ENCODE peak calls at places on chromosomes 5 and 9, in seven cellular contexts. One of them, this sample, is unnamed.

GRCh38 chr9:122099271-122099869 is 6.3 kb upstream of the TTLL11 start:
- DNase-seq in PC-3: peak
- DNase-seq in EL: peak
- DNase-seq in cardiac fibroblast: peak
- DNase-seq in iPS DF 19.7: no peak
- DNase-seq in glutamatergic neuron: peak
- DNase-seq in ELR: peak
- DNase-seq in this sample: peak

GRCh38 chr9:77922587-77922986 is 109.0 kb downstream of the GNAQ start:
- DNase-seq in ELR: no peak
- DNase-seq in iPS DF 19.7: no peak
- DNase-seq in EL: no peak
- DNase-seq in cardiac fibroblast: peak
- DNase-seq in PC-3: no peak
- DNase-seq in glutamatergic neuron: no peak
- DNase-seq in this sample: no peak

GRCh38 chr5:73938280-73938937 is 312.4 kb downstream of the ARHGEF28 start:
- DNase-seq in ELR: peak
- DNase-seq in iPS DF 19.7: no peak
- DNase-seq in PC-3: peak
- DNase-seq in EL: peak
- DNase-seq in glutamatergic neuron: no peak
- DNase-seq in cardiac fibroblast: peak
- DNase-seq in this sample: no peak

GRCh38 chr5:147348046-147348445 is 113.2 kb downstream of the STK32A start:
- DNase-seq in glutamatergic neuron: no peak
- DNase-seq in EL: no peak
- DNase-seq in iPS DF 19.7: no peak
- DNase-seq in cardiac fibroblast: peak
- DNase-seq in PC-3: peak
- DNase-seq in ELR: no peak
- DNase-seq in this sample: no peak

GRCh38 chr9:128998462-128998861 is 29.7 kb downstream of the SH3GLB2 start:
- DNase-seq in iPS DF 19.7: no peak
- DNase-seq in glutamatergic neuron: no peak
- DNase-seq in PC-3: no peak
- DNase-seq in ELR: no peak
- DNase-seq in cardiac fibroblast: no peak
- DNase-seq in EL: no peak
- DNase-seq in this sample: no peak

GRCh38 chr9:83509372-83509771 is 28.8 kb downstream of the FRMD3 start:
- DNase-seq in PC-3: no peak
- DNase-seq in EL: peak
- DNase-seq in cardiac fibroblast: peak
- DNase-seq in ELR: no peak
- DNase-seq in glutamatergic neuron: no peak
- DNase-seq in iPS DF 19.7: no peak
- DNase-seq in this sample: no peak

GRCh38 chr9:70484232-70485130 is 70.0 kb upstream of the KLF9 start:
- DNase-seq in iPS DF 19.7: peak
- DNase-seq in cardiac fibroblast: peak
- DNase-seq in PC-3: peak
- DNase-seq in ELR: peak
- DNase-seq in glutamatergic neuron: no peak
- DNase-seq in EL: peak
- DNase-seq in this sample: no peak

GRCh38 chr5:169222934-169223594 is 77.9 kb downstream of the SLIT3 start:
- DNase-seq in PC-3: no peak
- DNase-seq in EL: no peak
- DNase-seq in ELR: no peak
- DNase-seq in iPS DF 19.7: no peak
- DNase-seq in glutamatergic neuron: no peak
- DNase-seq in cardiac fibroblast: no peak
- DNase-seq in this sample: no peak

GRCh38 chr5:33241826-33242225 is 198.9 kb upstream of the TARS1 start:
- DNase-seq in iPS DF 19.7: no peak
- DNase-seq in glutamatergic neuron: no peak
- DNase-seq in ELR: no peak
- DNase-seq in EL: no peak
- DNase-seq in PC-3: no peak
- DNase-seq in cardiac fibroblast: no peak
- DNase-seq in this sample: no peak

GRCh38 chr5:113202904-113203716 is 226.5 kb downstream of the DCP2 start:
- DNase-seq in EL: no peak
- DNase-seq in PC-3: no peak
- DNase-seq in ELR: no peak
- DNase-seq in cardiac fibroblast: peak
- DNase-seq in glutamatergic neuron: peak
- DNase-seq in iPS DF 19.7: no peak
- DNase-seq in this sample: peak

GRCh38 chr5:112604741-112605390 is 132.8 kb upstream of the APC start:
- DNase-seq in ELR: peak
- DNase-seq in glutamatergic neuron: no peak
- DNase-seq in EL: no peak
- DNase-seq in PC-3: peak
- DNase-seq in iPS DF 19.7: no peak
- DNase-seq in cardiac fibroblast: no peak
- DNase-seq in this sample: no peak

GRCh38 chr9:129462360-129462759 is 158.5 kb downstream of the C9orf50 start:
- DNase-seq in cardiac fibroblast: no peak
- DNase-seq in glutamatergic neuron: no peak
- DNase-seq in EL: no peak
- DNase-seq in PC-3: no peak
- DNase-seq in iPS DF 19.7: no peak
- DNase-seq in ELR: no peak
- DNase-seq in this sample: no peak

GRCh38 chr5:78621269-78621871 is 27.2 kb downstream of the LHFPL2 start:
- DNase-seq in glutamatergic neuron: no peak
- DNase-seq in EL: no peak
- DNase-seq in cardiac fibroblast: no peak
- DNase-seq in PC-3: no peak
- DNase-seq in iPS DF 19.7: no peak
- DNase-seq in ELR: no peak
- DNase-seq in this sample: no peak

GRCh38 chr9:98807070-98807810 is at the start of gene GALNT12:
- DNase-seq in iPS DF 19.7: no peak
- DNase-seq in ELR: peak
- DNase-seq in cardiac fibroblast: no peak
- DNase-seq in EL: peak
- DNase-seq in PC-3: no peak
- DNase-seq in glutamatergic neuron: peak
- DNase-seq in this sample: no peak

GRCh38 chr9:133510926-133511505 is 13.7 kb downstream of the MYMK start:
- DNase-seq in cardiac fibroblast: no peak
- DNase-seq in glutamatergic neuron: no peak
- DNase-seq in EL: no peak
- DNase-seq in ELR: no peak
- DNase-seq in iPS DF 19.7: no peak
- DNase-seq in PC-3: no peak
- DNase-seq in this sample: no peak

GRCh38 chr5:89929173-89929572 is 480.4 kb downstream of the CETN3 start:
- DNase-seq in ELR: peak
- DNase-seq in EL: no peak
- DNase-seq in glutamatergic neuron: no peak
- DNase-seq in iPS DF 19.7: no peak
- DNase-seq in cardiac fibroblast: peak
- DNase-seq in PC-3: no peak
- DNase-seq in this sample: no peak

GRCh38 chr9:82532504-82532903 is 530.4 kb downstream of the RASEF start:
- DNase-seq in ELR: no peak
- DNase-seq in EL: peak
- DNase-seq in PC-3: peak
- DNase-seq in cardiac fibroblast: peak
- DNase-seq in glutamatergic neuron: no peak
- DNase-seq in iPS DF 19.7: no peak
- DNase-seq in this sample: no peak

GRCh38 chr5:171581756-171582155 is 162.3 kb downstream of the FGF18 start:
- DNase-seq in glutamatergic neuron: no peak
- DNase-seq in PC-3: no peak
- DNase-seq in cardiac fibroblast: no peak
- DNase-seq in ELR: no peak
- DNase-seq in iPS DF 19.7: no peak
- DNase-seq in EL: no peak
- DNase-seq in this sample: no peak

GRCh38 chr5:95007953-95008596 is 276.8 kb downstream of the MCTP1 start:
- DNase-seq in iPS DF 19.7: no peak
- DNase-seq in cardiac fibroblast: no peak
- DNase-seq in EL: no peak
- DNase-seq in glutamatergic neuron: no peak
- DNase-seq in ELR: no peak
- DNase-seq in PC-3: no peak
- DNase-seq in this sample: no peak

GRCh38 chr9:34454571-34455065 is 3.8 kb downstream of the FAM219A start:
- DNase-seq in EL: peak
- DNase-seq in ELR: peak
- DNase-seq in PC-3: peak
- DNase-seq in cardiac fibroblast: peak
- DNase-seq in glutamatergic neuron: peak
- DNase-seq in iPS DF 19.7: no peak
- DNase-seq in this sample: no peak

GRCh38 chr9:80040457-80040856 is 468.7 kb downstream of the TLE4 start:
- DNase-seq in ELR: no peak
- DNase-seq in PC-3: no peak
- DNase-seq in EL: no peak
- DNase-seq in cardiac fibroblast: no peak
- DNase-seq in glutamatergic neuron: no peak
- DNase-seq in iPS DF 19.7: no peak
- DNase-seq in this sample: no peak

GRCh38 chr9:131739988-131740648 is at the start of gene RAPGEF1:
- DNase-seq in PC-3: peak
- DNase-seq in cardiac fibroblast: no peak
- DNase-seq in ELR: peak
- DNase-seq in EL: peak
- DNase-seq in iPS DF 19.7: no peak
- DNase-seq in glutamatergic neuron: peak
- DNase-seq in this sample: peak

GRCh38 chr5:67619235-67619634 is 422.6 kb upstream of the CD180 start:
- DNase-seq in EL: no peak
- DNase-seq in PC-3: no peak
- DNase-seq in glutamatergic neuron: no peak
- DNase-seq in iPS DF 19.7: no peak
- DNase-seq in ELR: no peak
- DNase-seq in cardiac fibroblast: no peak
- DNase-seq in this sample: no peak

GRCh38 chr9:125829743-125830142 is 82.6 kb downstream of the PBX3 start:
- DNase-seq in ELR: no peak
- DNase-seq in EL: no peak
- DNase-seq in cardiac fibroblast: peak
- DNase-seq in iPS DF 19.7: no peak
- DNase-seq in glutamatergic neuron: no peak
- DNase-seq in PC-3: no peak
- DNase-seq in this sample: no peak

GRCh38 chr5:76358-77169 is 15.4 kb upstream of the PLEKHG4B start:
- DNase-seq in PC-3: no peak
- DNase-seq in ELR: no peak
- DNase-seq in iPS DF 19.7: no peak
- DNase-seq in cardiac fibroblast: no peak
- DNase-seq in EL: no peak
- DNase-seq in glutamatergic neuron: peak
- DNase-seq in this sample: no peak

GRCh38 chr9:132404228-132404881 is 2.3 kb downstream of the TTF1 start:
- DNase-seq in EL: no peak
- DNase-seq in cardiac fibroblast: peak
- DNase-seq in iPS DF 19.7: no peak
- DNase-seq in glutamatergic neuron: no peak
- DNase-seq in PC-3: no peak
- DNase-seq in ELR: no peak
- DNase-seq in this sample: no peak

GRCh38 chr9:130276121-130276520 is 10.6 kb downstream of the HMCN2 start:
- DNase-seq in ELR: peak
- DNase-seq in cardiac fibroblast: peak
- DNase-seq in glutamatergic neuron: no peak
- DNase-seq in PC-3: peak
- DNase-seq in EL: peak
- DNase-seq in iPS DF 19.7: no peak
- DNase-seq in this sample: no peak

GRCh38 chr5:159071382-159071781 is 28.3 kb downstream of the EBF1 start:
- DNase-seq in PC-3: no peak
- DNase-seq in iPS DF 19.7: no peak
- DNase-seq in glutamatergic neuron: no peak
- DNase-seq in EL: no peak
- DNase-seq in ELR: no peak
- DNase-seq in cardiac fibroblast: no peak
- DNase-seq in this sample: no peak

GRCh38 chr5:73388371-73388684 is 60.2 kb downstream of the FOXD1 start:
- DNase-seq in ELR: peak
- DNase-seq in glutamatergic neuron: no peak
- DNase-seq in PC-3: peak
- DNase-seq in cardiac fibroblast: no peak
- DNase-seq in iPS DF 19.7: no peak
- DNase-seq in EL: peak
- DNase-seq in this sample: no peak

GRCh38 chr9:34715639-34716215 is 5.8 kb upstream of the CCL21 start:
- DNase-seq in glutamatergic neuron: no peak
- DNase-seq in cardiac fibroblast: no peak
- DNase-seq in iPS DF 19.7: no peak
- DNase-seq in PC-3: no peak
- DNase-seq in ELR: no peak
- DNase-seq in EL: no peak
- DNase-seq in this sample: no peak